ENCODE peak calls at places on chromosomes 2 and 18, in ten cellular contexts. I is SJSA1; F is lower leg skin; J is KBM-7; R is GM10248; C is EL; G is CD4-positive, alpha-beta memory T cell; Y is IMR-90; M is right cardiac atrium; U is brain microvascular endothelial cell. O is an unnamed sample.

GRCh38 chr2:156955701-156956100 is 301.8 kb upstream of the GALNT5 start:
- DNase-seq in I (no peak), F (no peak), J (no peak), R (no peak), C (peak), G (no peak), Y (no peak), M (no peak), U (no peak), O (no peak)

GRCh38 chr2:219160186-219161017 is at the start of gene NHEJ1:
- DNase-seq in I (peak), F (peak), J (peak), R (peak), C (peak), G (peak), Y (peak), M (peak), U (peak), O (peak)

GRCh38 chr2:67041051-67041450 is 356.1 kb upstream of the ETAA1 start:
- DNase-seq in I (no peak), F (no peak), J (no peak), R (no peak), C (no peak), G (no peak), Y (no peak), M (no peak), U (peak), O (no peak)

GRCh38 chr18:21474621-21475020 is 125.9 kb downstream of the ESCO1 start:
- DNase-seq in I (no peak), F (no peak), J (no peak), R (no peak), C (no peak), G (no peak), Y (no peak), M (no peak), U (no peak), O (no peak)

GRCh38 chr2:133657591-133657990 is 89.3 kb upstream of the NCKAP5 start:
- DNase-seq in I (peak), F (no peak), J (no peak), R (no peak), C (peak), G (no peak), Y (peak), M (no peak), U (peak), O (no peak)

GRCh38 chr2:23669413-23670244 is 257.3 kb downstream of the ATAD2B start:
- DNase-seq in I (no peak), F (peak), J (no peak), R (no peak), C (no peak), G (no peak), Y (peak), M (peak), U (no peak), O (no peak)

GRCh38 chr2:32627441-32627900 is 379 bp upstream of the TTC27 start:
- DNase-seq in I (peak), F (peak), J (no peak), R (no peak), C (peak), G (no peak), Y (peak), M (peak), U (peak), O (peak)

GRCh38 chr18:9454061-9454703 is 21.1 kb upstream of the RALBP1 start:
- DNase-seq in I (no peak), F (no peak), J (no peak), R (no peak), C (no peak), G (no peak), Y (peak), M (no peak), U (no peak), O (peak)

GRCh38 chr2:231394201-231395141 is 1.0 kb upstream of the B3GNT7 start:
- DNase-seq in I (no peak), F (no peak), J (no peak), R (peak), C (no peak), G (no peak), Y (no peak), M (no peak), U (no peak), O (no peak)

GRCh38 chr2:237894396-237894979 is 35.1 kb downstream of the RAMP1 start:
- DNase-seq in I (no peak), F (no peak), J (no peak), R (no peak), C (no peak), G (no peak), Y (no peak), M (no peak), U (no peak), O (no peak)

GRCh38 chr2:50491541-50492114 is 540.3 kb downstream of the NRXN1 start:
- DNase-seq in I (no peak), F (no peak), J (peak), R (peak), C (peak), G (no peak), Y (peak), M (no peak), U (peak), O (peak)